ENCODE peak calls at places on chromosomes 16 and 17, in eight cellular contexts. H, O, D, B, W, S, C and G are unnamed samples.

GRCh38 chr17:66301864-66302741 is at the start of gene PRKCA:
- DNase-seq in H (peak; percentile 84), O (peak; percentile 86), D (peak; percentile 59), B (peak; percentile 83), W (peak; percentile 71), S (peak; percentile 74), C (no peak), G (peak; percentile 81)

GRCh38 chr16:2692948-2693651 is 10.8 kb downstream of the KCTD5 start:
- DNase-seq in H (peak; percentile 36), O (peak; percentile 12), D (peak; percentile 74), B (no peak), W (no peak), S (no peak), C (no peak), G (peak; percentile 48)

GRCh38 chr16:65002265-65002664 is 119.6 kb downstream of the CDH11 start:
- DNase-seq in H (no peak), O (no peak), D (no peak), B (no peak), W (no peak), S (no peak), C (no peak), G (no peak)

GRCh38 chr17:72467841-72468653 is 347.2 kb downstream of the SOX9 start:
- DNase-seq in H (peak; percentile 87), O (no peak), D (no peak), B (no peak), W (peak; percentile 78), S (peak; percentile 17), C (no peak), G (peak; percentile 77)

GRCh38 chr16:88289549-88290344 is 93.0 kb upstream of the ZNF469 start:
- DNase-seq in H (no peak), O (no peak), D (no peak), B (no peak), W (no peak), S (no peak), C (no peak), G (no peak)

GRCh38 chr16:58511933-58512815 is 3.1 kb upstream of the SETD6 start:
- DNase-seq in H (peak; percentile 83), O (peak; percentile 80), D (peak; percentile 83), B (peak; percentile 70), W (peak; percentile 74), S (peak; percentile 78), C (no peak), G (peak; percentile 88)

GRCh38 chr17:74199306-74200092 is 4.0 kb upstream of the RPL38 start:
- DNase-seq in H (peak; percentile 72), O (peak; percentile 64), D (peak; percentile 29), B (peak; percentile 73), W (peak; percentile 52), S (no peak), C (no peak), G (peak; percentile 77)

GRCh38 chr16:23847938-23848337 is 12.2 kb downstream of the PRKCB start:
- DNase-seq in H (no peak), O (no peak), D (peak; percentile 68), B (no peak), W (no peak), S (no peak), C (no peak), G (no peak)

GRCh38 chr17:43125967-43126910 is 1.1 kb upstream of the BRCA1 start:
- DNase-seq in H (peak; percentile 14), O (no peak), D (no peak), B (no peak), W (no peak), S (no peak), C (no peak), G (no peak)

GRCh38 chr17:49546546-49547535 is 28.8 kb upstream of the NXPH3 start:
- DNase-seq in H (no peak), O (no peak), D (no peak), B (no peak), W (no peak), S (no peak), C (no peak), G (no peak)

GRCh38 chr17:49545007-49545660 is 30.5 kb upstream of the NXPH3 start:
- DNase-seq in H (no peak), O (no peak), D (no peak), B (no peak), W (no peak), S (no peak), C (no peak), G (no peak)

GRCh38 chr17:49545811-49546545 is 29.7 kb upstream of the NXPH3 start:
- DNase-seq in H (no peak), O (no peak), D (no peak), B (no peak), W (no peak), S (no peak), C (no peak), G (no peak)

GRCh38 chr17:49547566-49547965 is 28.1 kb upstream of the NXPH3 start:
- DNase-seq in H (no peak), O (no peak), D (no peak), B (no peak), W (no peak), S (no peak), C (no peak), G (no peak)

GRCh38 chr17:49543860-49544259 is 31.8 kb upstream of the NXPH3 start:
- DNase-seq in H (no peak), O (no peak), D (no peak), B (no peak), W (no peak), S (no peak), C (no peak), G (peak; percentile 21)
- H3K27ac ChIP-seq in H (no peak overlapping the region), O (no peak overlapping the region), D (no peak overlapping the region), B (no peak overlapping the region), W (no peak overlapping the region), S (no peak overlapping the region), C (no peak overlapping the region), G (no peak overlapping the region)

GRCh38 chr16:1510272-1510671 is 17.1 kb downstream of the TELO2 start:
- DNase-seq in H (no peak), O (no peak), D (no peak), B (no peak), W (no peak), S (no peak), C (no peak), G (no peak)

GRCh38 chr16:1510941-1511351 is 17.8 kb downstream of the TELO2 start:
- DNase-seq in H (no peak), O (no peak), D (no peak), B (no peak), W (no peak), S (no peak), C (no peak), G (no peak)

GRCh38 chr16:1511662-1512061 is 18.5 kb downstream of the TELO2 start:
- DNase-seq in H (no peak), O (no peak), D (no peak), B (no peak), W (no peak), S (no peak), C (no peak), G (no peak)

GRCh38 chr16:1508494-1509167 is 15.5 kb downstream of the TELO2 start:
- DNase-seq in H (no peak), O (peak; percentile 20), D (no peak), B (no peak), W (no peak), S (no peak), C (no peak), G (no peak)

DNA sequence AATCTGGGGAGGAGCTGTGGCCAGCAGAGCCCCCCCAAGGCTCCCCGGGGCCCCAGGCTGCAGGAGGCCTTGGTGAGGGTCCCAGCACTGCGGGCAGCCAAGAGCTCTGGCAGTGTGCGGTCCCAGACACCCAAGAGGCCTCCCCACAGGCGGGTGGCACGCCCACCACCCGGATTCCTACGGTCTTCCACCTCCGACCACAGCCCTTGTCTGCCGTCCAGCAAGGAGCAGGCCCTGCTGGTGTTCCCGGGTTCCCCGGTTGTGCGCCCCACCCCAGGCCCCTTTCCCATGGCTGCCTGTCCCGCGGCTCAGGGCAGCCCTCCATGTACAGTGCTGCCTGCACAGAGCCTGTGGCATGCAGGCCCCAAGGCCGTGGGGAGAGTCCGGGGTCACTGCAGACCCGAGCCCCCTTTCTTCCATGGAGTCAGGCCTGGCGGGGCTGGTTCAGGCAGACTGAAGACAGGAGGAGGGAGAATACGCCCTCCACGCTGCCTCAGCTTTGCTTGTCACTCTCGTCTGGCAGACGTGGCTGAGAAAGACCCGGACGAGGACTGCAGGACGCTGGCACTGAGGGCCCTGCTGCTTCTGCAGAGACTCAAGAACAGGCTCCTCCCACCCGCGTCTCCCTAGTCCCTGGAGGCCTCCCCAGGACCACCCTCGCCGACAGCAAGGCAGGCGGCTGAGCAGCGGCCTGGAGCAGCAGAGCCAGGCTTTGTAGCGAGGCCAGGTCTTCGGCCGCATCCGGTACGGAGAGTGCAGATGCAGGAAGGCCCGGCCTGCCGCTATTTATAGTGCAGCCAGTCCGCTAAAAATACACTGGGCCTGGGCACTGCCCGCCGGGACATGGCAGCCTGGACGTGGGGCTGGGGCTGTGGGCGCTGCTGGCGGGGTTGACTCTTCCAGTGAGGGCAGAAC is 16.4 kb downstream of the TELO2 start:
- DNase-seq in H (no peak), O (peak; percentile 61), D (no peak), B (no peak), W (no peak), S (peak; percentile 72), C (no peak), G (no peak)
- TF ChIP-seq POLR2A in H (no peak), O (no peak), D (no peak), B (no peak), W (peak; percentile 17), S (no peak), C (no peak), G (no peak)

GRCh38 chr17:17523001-17523713 is 27.0 kb upstream of the RASD1 start:
- DNase-seq in H (no peak), O (no peak), D (no peak), B (no peak), W (peak; percentile 80), S (no peak), C (no peak), G (peak; percentile 89)
- TF ChIP-seq CTCF in H (no peak), O (no peak), D (no peak), B (no peak), W (no peak), S (no peak), C (no peak), G (peak; percentile 29)

DNA sequence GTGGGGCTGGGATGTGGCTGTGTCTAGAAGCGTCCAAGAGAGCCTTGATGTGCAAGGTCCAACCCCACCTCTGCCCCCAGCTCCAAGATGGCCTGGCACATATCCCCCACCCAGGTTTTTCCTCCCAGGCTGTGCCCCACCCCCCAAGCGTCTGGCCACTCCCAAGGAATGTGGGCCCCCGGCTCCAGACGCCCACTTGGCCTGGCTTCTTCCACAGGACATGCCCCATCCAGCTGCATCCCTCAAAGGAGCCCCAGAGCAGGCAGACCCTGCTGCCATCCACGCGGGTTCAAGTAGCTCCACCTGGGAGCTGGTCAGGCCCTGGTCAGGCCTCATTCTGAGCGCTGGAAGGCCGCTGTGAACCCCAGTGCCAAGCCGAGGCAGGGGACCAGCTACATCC is 3.2 kb downstream of the CAMKK1 start:
- DNase-seq in H (no peak), O (no peak), D (no peak), B (no peak), W (no peak), S (no peak), C (no peak), G (no peak)
- H3K27ac ChIP-seq in H (peak overlapping the region; percentile 86), O (no peak overlapping the region), D (peak overlapping the region; percentile 47), B (peak overlapping the region; percentile 89), W (peak overlapping the region; percentile 30), S (peak overlapping the region; percentile 91), C (peak overlapping the region; percentile 92), G (peak overlapping the region; percentile 93)

GRCh38 chr16:70685938-70686375 is at the start of gene MTSS2:
- DNase-seq in H (peak; percentile 77), O (peak; percentile 90), D (peak; percentile 37), B (peak; percentile 71), W (peak; percentile 90), S (peak; percentile 94), C (no peak), G (peak; percentile 83)
- TF ChIP-seq POLR2A in H (no peak), O (peak; percentile 72), D (no peak), B (peak; percentile 25), W (peak; percentile 60), S (peak; percentile 58), C (no peak), G (no peak)

GRCh38 chr17:61157246-61157887 is 242.3 kb upstream of the TBX2 start:
- DNase-seq in H (no peak), O (no peak), D (no peak), B (peak; percentile 67), W (no peak), S (peak; percentile 46), C (no peak), G (no peak)
- TF ChIP-seq CTCF in H (no peak), O (no peak), D (no peak), B (no peak), W (no peak), S (no peak), C (no peak), G (no peak)